ENCODE peak calls at places on chromosome 16, in seven cellular contexts. P, Y, E, Z, G, V and F are unnamed samples. For H3K9me3 and H3K4me1, the result is how much of the 10 kb centered on the place peaks cover.

GRCh38 chr16:72723781-72724180 is 324.1 kb downstream of the ZFHX3 start:
- DNase-seq in P (peak), G (no peak), Y (no peak), E (no peak), Z (no peak), V (no peak), F (no peak)

GRCh38 chr16:83954577-83955016 is 1.6 kb downstream of the OSGIN1 start:
- DNase-seq in Z (no peak), E (peak), Y (no peak), P (peak), G (peak), V (peak), F (peak)

GRCh38 chr16:49280022-49280741 is 1.5 kb downstream of the CBLN1 start:
- DNase-seq in V (no peak), P (no peak), E (peak), Y (no peak), Z (no peak), G (no peak), F (no peak)

GRCh38 chr16:27315333-27316037 is 1.7 kb downstream of the IL4R start:
- DNase-seq in Y (no peak), P (peak), V (peak), E (no peak), G (peak), Z (peak), F (peak)

GRCh38 chr16:78503501-78504110 is 404.2 kb downstream of the WWOX start:
- DNase-seq in V (no peak), G (peak), P (peak), Z (peak), Y (no peak), E (no peak), F (no peak)

GRCh38 chr16:27426423-27427408 is 24.7 kb downstream of the IL21R start:
- DNase-seq in G (peak), Z (peak), V (no peak), E (no peak), Y (peak), P (peak), F (no peak)

GRCh38 chr16:84763629-84764028 is 56.2 kb upstream of the CRISPLD2 start:
- DNase-seq in Z (no peak), P (no peak), G (no peak), E (no peak), Y (no peak), V (no peak), F (no peak)

GRCh38 chr16:5490499-5490898 is 392.9 kb upstream of the EEF2KMT start:
- DNase-seq in G (peak), V (peak), Z (no peak), P (no peak), Y (no peak), E (no peak), F (no peak)

GRCh38 chr16:10835281-10835931 is 16.8 kb upstream of the TVP23A start:
- DNase-seq in Z (no peak), E (no peak), V (no peak), Y (no peak), P (no peak), G (no peak), F (no peak)

GRCh38 chr16:58755989-58756649 is 22.0 kb upstream of the GOT2 start:
- DNase-seq in G (peak), E (no peak), V (peak), P (peak), Z (peak), Y (peak), F (peak)

GRCh38 chr16:11603331-11603750 is 16.6 kb upstream of the LITAF start:
- DNase-seq in Y (no peak), E (no peak), P (no peak), Z (no peak), G (no peak), V (no peak), F (no peak)

GRCh38 chr16:27175888-27176287 is 27.4 kb upstream of the KDM8 start:
- DNase-seq in E (no peak), P (no peak), G (no peak), Z (no peak), Y (no peak), V (no peak), F (no peak)

GRCh38 chr16:89360760-89361435 is 129.5 kb downstream of the ANKRD11 start:
- DNase-seq in Z (peak), Y (no peak), V (no peak), G (no peak), E (no peak), P (no peak), F (no peak)

GRCh38 chr16:20147091-20147490 is 73.4 kb upstream of the GPR139 start:
- DNase-seq in P (no peak), V (no peak), E (no peak), Y (no peak), Z (no peak), G (no peak), F (no peak)

GRCh38 chr16:60818471-60818870 is 1217.8 kb downstream of the CDH8 start:
- DNase-seq in G (no peak), E (no peak), Z (no peak), P (no peak), V (no peak), Y (no peak), F (no peak)

GRCh38 chr16:79716645-79717323 is 116.2 kb upstream of the MAF start:
- DNase-seq in G (no peak), E (no peak), V (no peak), Y (no peak), Z (no peak), P (no peak), F (no peak)

GRCh38 chr16:81318711-81319110 is 3.9 kb downstream of the GAN start:
- DNase-seq in Z (no peak), V (no peak), G (no peak), E (no peak), P (no peak), Y (no peak), F (no peak)

GRCh38 chr16:72990003-72990521 is 57.9 kb downstream of the ZFHX3 start:
- DNase-seq in Z (no peak), Y (peak), P (peak), E (no peak), V (peak), G (peak), F (peak)

GRCh38 chr16:58021661-58022551 is 3.6 kb upstream of the MMP15 start:
- DNase-seq in Y (no peak), G (no peak), Z (no peak), P (peak), E (no peak), V (no peak), F (no peak)

GRCh38 chr16:21083729-21084268 is 66.8 kb downstream of the DNAH3 start:
- DNase-seq in E (peak), V (peak), Y (no peak), P (peak), Z (peak), G (peak), F (no peak)

GRCh38 chr16:54176376-54176901 is 110.1 kb downstream of the IRX3 start:
- DNase-seq in Y (no peak), E (peak), V (no peak), P (no peak), Z (no peak), G (no peak), F (no peak)

GRCh38 chr16:88295526-88296436 is 87.0 kb upstream of the ZNF469 start:
- DNase-seq in V (no peak), E (no peak), G (no peak), P (no peak), Z (no peak), Y (no peak), F (no peak)

GRCh38 chr16:18839555-18839954 is 38.2 kb upstream of the ARL6IP1 start:
- DNase-seq in G (peak), V (no peak), Y (no peak), E (no peak), Z (no peak), P (no peak), F (no peak)

GRCh38 chr16:30659507-30660423 is 1.5 kb downstream of the FBRS start:
- DNase-seq in E (peak), P (no peak), V (no peak), Z (peak), G (peak), Y (no peak), F (no peak)

GRCh38 chr16:14128097-14128496 is 57.0 kb downstream of the MRTFB start:
- DNase-seq in P (no peak), E (no peak), V (no peak), G (no peak), Z (no peak), Y (no peak), F (no peak)

GRCh38 chr16:14302399-14303181 is 231.5 kb downstream of the MRTFB start:
- DNase-seq in G (no peak), P (no peak), Y (no peak), V (peak), Z (no peak), E (peak), F (no peak)

GRCh38 chr16:53761967-53762726 is 58.2 kb downstream of the FTO start:
- DNase-seq in V (no peak), E (no peak), G (no peak), Z (no peak), Y (no peak), P (no peak), F (no peak)

GRCh38 chr16:11142951-11143740 is 112.9 kb downstream of the SOCS1 start:
- DNase-seq in V (no peak), P (no peak), E (no peak), Z (no peak), Y (no peak), G (no peak), F (no peak)

GRCh38 chr16:48317614-48318013 is 67.6 kb downstream of the SIAH1 start:
- DNase-seq in P (peak), Y (no peak), G (no peak), E (no peak), V (no peak), Z (no peak), F (no peak)

GRCh38 chr16:80158766-80159165 is 382.0 kb upstream of the DYNLRB2 start:
- DNase-seq in P (peak), V (no peak), Z (no peak), Y (no peak), E (no peak), G (no peak), F (no peak)

GRCh38 chr16:35792516-35793285 is 2333.3 kb downstream of the TP53TG3F start:
- DNase-seq in Z (no peak), Y (no peak), P (no peak), V (no peak), E (no peak), G (no peak), F (no peak)
- H3K9me3 ChIP-seq in Z (under half), Y (under half), P (under half), V (under half), E (under half), G (under half), F (under half)

GRCh38 chr16:1698680-1699079 is 7.3 kb upstream of the MAPK8IP3 start:
- DNase-seq in Y (no peak), G (no peak), Z (no peak), V (no peak), E (no peak), P (no peak), F (no peak)
- H3K4me1 ChIP-seq in Y (under half), G (under half), Z (under half), V (under half), E (under half), P (under half), F (under half)

DNA sequence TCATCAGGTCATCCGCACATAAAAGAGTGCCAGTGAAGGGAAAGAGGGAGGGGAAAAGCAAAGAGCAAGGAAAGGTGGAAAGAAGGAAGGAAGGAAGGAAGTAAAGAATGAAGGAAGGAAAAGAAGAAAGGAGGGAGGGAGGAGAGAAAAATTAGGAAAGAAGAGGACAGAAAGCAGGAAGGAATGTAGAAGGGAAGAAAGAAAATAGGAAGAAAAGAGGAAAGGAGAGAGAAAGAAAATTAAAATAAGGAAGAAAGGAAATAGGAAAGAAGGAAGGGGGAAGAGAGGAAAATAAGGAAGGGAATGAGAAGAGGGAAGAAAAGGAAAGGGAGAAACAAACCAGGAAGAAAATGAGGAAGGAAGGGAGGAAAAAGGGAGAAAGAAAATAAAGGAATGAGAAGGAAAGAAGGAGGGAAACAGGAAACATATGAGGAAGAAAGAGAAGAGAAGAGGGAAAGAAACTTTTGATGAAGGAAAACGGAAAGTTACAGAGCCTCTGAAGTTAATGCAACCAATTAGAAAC is 212.6 kb downstream of the XYLT1 start:
- DNase-seq in Y (no peak), G (no peak), E (no peak), Z (no peak), P (no peak), V (no peak), F (no peak)
- TF ChIP-seq CTCF in Y (no peak), G (no peak), E (no peak), Z (peak), P (no peak), V (no peak), F (no peak)

DNA sequence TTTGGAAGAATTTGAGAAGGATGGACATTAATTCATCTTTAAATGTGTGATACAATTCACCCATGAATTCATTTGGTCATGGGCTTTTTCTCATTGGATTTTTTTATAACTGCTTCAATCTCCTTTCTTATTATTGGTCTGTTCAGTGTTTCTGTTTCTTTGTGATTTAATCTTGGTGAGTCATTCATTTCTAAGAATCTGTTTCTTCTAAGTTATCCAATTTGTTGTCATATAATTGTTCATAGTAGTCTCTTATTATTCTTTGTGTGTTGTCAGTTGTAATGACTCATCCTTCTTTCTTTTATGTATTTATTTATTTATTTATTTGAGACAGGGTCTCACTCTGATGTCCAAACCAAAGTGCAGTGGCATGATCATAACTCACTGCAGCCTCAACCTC is 146.1 kb upstream of the ZNF267 start:
- DNase-seq in Z (no peak), G (no peak), E (no peak), V (no peak), P (no peak), Y (no peak), F (no peak)
- H3K9me3 ChIP-seq in Z (under half), G (under half), E (under half), V (under half), P (under half), Y (under half), F (under half)

DNA sequence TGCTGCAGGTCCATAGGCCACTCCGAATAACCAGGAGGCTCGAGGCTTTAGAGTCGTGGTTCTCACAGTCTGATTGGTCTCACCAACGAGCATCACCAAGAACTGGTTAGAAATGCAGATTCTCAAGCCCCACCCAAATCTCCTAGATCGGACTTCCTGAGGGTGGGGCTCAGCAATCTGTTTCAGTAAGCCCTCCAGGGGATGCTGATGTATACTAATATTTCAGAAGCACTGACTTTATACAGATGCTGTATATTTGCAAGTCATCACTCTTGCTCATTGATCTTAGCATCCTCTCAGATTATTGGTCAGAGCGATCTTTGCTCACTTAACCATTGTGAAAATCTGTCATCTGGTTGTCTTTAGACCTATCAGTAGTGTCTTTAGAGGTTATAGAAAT is 4.4 kb upstream of the VAC14 start:
- DNase-seq in E (no peak), P (peak), V (no peak), Z (no peak), G (no peak), Y (no peak), F (no peak)
- H3K4me1 ChIP-seq in E (under half), P (under half), V (under half), Z (under half), G (under half), Y (under half), F (under half)

GRCh38 chr16:56317998-56318912 is 107.1 kb downstream of the AMFR start:
- DNase-seq in Y (no peak), Z (peak), V (peak), P (peak), G (peak), E (peak), F (peak)
- TF ChIP-seq CTCF in Y (peak), Z (peak), V (peak), P (peak), G (peak), E (peak), F (peak)

GRCh38 chr16:2762711-2763110 is 10.3 kb downstream of the SRRM2 start:
- DNase-seq in Z (no peak), V (no peak), Y (no peak), P (no peak), E (no peak), G (no peak), F (no peak)
- H3K9me3 ChIP-seq in Z (under half), V (under half), Y (under half), P (under half), E (under half), G (under half), F (under half)

GRCh38 chr16:1878256-1878655 is 6.3 kb upstream of the MEIOB start:
- DNase-seq in G (no peak), E (no peak), P (no peak), V (no peak), Y (no peak), Z (no peak), F (no peak)
- H3K4me1 ChIP-seq in G (under half), E (under half), P (under half), V (under half), Y (under half), Z (under half), F (under half)